ENCODE peak calls at places on chromosomes 5 and 9, in seven cellular contexts. E, F, O, U, G, P and K are unnamed samples. For H3K9me3 and H3K4me1, the result is how much of the 10 kb centered on the place peaks cover.

GRCh38 chr5:159412284-159413046 is 82.2 kb upstream of the IL12B start:
- DNase-seq in G (no peak), P (peak), E (no peak), U (no peak), O (peak), F (no peak), K (peak)

GRCh38 chr9:76379494-76379893 is 14.7 kb downstream of the RFK start:
- DNase-seq in P (no peak), G (no peak), O (no peak), E (peak), F (no peak), U (no peak), K (no peak)

GRCh38 chr5:134649163-134649916 is 755 bp downstream of the SEC24A start:
- DNase-seq in O (no peak), E (no peak), P (peak), G (peak), U (peak), F (no peak), K (peak)

GRCh38 chr5:14552017-14552416 is 29.6 kb upstream of the OTULINL start:
- DNase-seq in P (no peak), F (no peak), U (no peak), O (no peak), G (no peak), E (no peak), K (no peak)

GRCh38 chr9:122016309-122016708 is 76.8 kb downstream of the TTLL11 start:
- DNase-seq in E (no peak), P (no peak), F (no peak), U (no peak), O (no peak), G (no peak), K (no peak)

GRCh38 chr5:53601570-53601969 is 41.1 kb downstream of the NDUFS4 start:
- DNase-seq in F (no peak), O (no peak), E (peak), U (peak), P (no peak), G (no peak), K (no peak)

GRCh38 chr5:68533571-68534051 is 318.1 kb downstream of the PIK3R1 start:
- DNase-seq in E (no peak), F (no peak), U (no peak), O (no peak), P (no peak), G (no peak), K (no peak)

GRCh38 chr9:76302947-76303550 is 91.2 kb downstream of the RFK start:
- DNase-seq in G (no peak), O (no peak), P (peak), E (no peak), U (peak), F (no peak), K (peak)

GRCh38 chr5:135020111-135020895 is 13.7 kb downstream of the PITX1 start:
- DNase-seq in E (no peak), O (no peak), F (no peak), G (peak), U (no peak), P (no peak), K (no peak)

GRCh38 chr9:75616052-75616451 is 274.4 kb upstream of the PCSK5 start:
- DNase-seq in G (no peak), F (no peak), E (no peak), O (no peak), U (no peak), P (no peak), K (no peak)

GRCh38 chr9:76564300-76564699 is 105.3 kb downstream of the GCNT1 start:
- DNase-seq in P (no peak), G (no peak), U (peak), F (no peak), E (no peak), O (no peak), K (no peak)

GRCh38 chr9:135887021-135887507 is 20.3 kb downstream of the CAMSAP1 start:
- DNase-seq in G (no peak), P (no peak), F (peak), U (peak), E (no peak), O (no peak), K (peak)

GRCh38 chr9:126395439-126396212 is 69.0 kb downstream of the MVB12B start:
- DNase-seq in G (no peak), E (no peak), F (no peak), U (peak), P (no peak), O (no peak), K (peak)

GRCh38 chr9:91186311-91187101 is 175.2 kb downstream of the AUH start:
- DNase-seq in F (no peak), G (no peak), P (no peak), E (no peak), U (peak), O (no peak), K (no peak)

GRCh38 chr9:32644698-32645097 is 9.2 kb upstream of the TAF1L start:
- DNase-seq in U (peak), G (no peak), O (no peak), P (no peak), E (peak), F (no peak), K (peak)

GRCh38 chr5:69525490-69525889 is 32.9 kb downstream of the OCLN start:
- DNase-seq in U (no peak), P (no peak), G (no peak), E (peak), O (no peak), F (no peak), K (no peak)

GRCh38 chr9:134514503-134514902 is 127.1 kb upstream of the COL5A1 start:
- DNase-seq in U (no peak), F (no peak), O (no peak), E (no peak), P (no peak), G (no peak), K (no peak)

GRCh38 chr5:140108093-140109049 is 5.5 kb upstream of the PURA start:
- DNase-seq in O (peak), U (no peak), G (no peak), E (no peak), F (peak), P (peak), K (peak)

GRCh38 chr5:155512302-155512701 is 498.7 kb downstream of the KIF4B start:
- DNase-seq in P (no peak), O (no peak), G (no peak), E (no peak), F (no peak), U (no peak), K (no peak)

GRCh38 chr5:173032730-173033129 is 23.4 kb upstream of the CREBRF start:
- DNase-seq in U (no peak), O (no peak), F (no peak), P (no peak), E (no peak), G (no peak), K (no peak)

GRCh38 chr9:13570521-13570974 is 291.1 kb upstream of the MPDZ start:
- DNase-seq in O (no peak), F (no peak), E (no peak), P (no peak), G (no peak), U (no peak), K (no peak)

GRCh38 chr9:83708515-83709158 is 879 bp upstream of the UBQLN1 start:
- DNase-seq in U (peak), G (peak), E (peak), F (peak), O (peak), P (peak), K (peak)

GRCh38 chr5:157511656-157512644 is 51.9 kb downstream of the NIPAL4 start:
- DNase-seq in F (peak), P (no peak), O (no peak), U (peak), G (peak), E (peak), K (peak)

GRCh38 chr5:149227168-149227826 is 44.4 kb upstream of the AFAP1L1 start:
- DNase-seq in U (peak), P (no peak), G (no peak), F (no peak), E (peak), O (no peak), K (peak)

GRCh38 chr5:59586811-59587340 is 306.6 kb downstream of the PDE4D start:
- DNase-seq in E (no peak), U (no peak), O (no peak), F (no peak), G (no peak), P (no peak), K (no peak)

GRCh38 chr9:75071530-75072122 is 16.3 kb downstream of the NMRK1 start:
- DNase-seq in E (no peak), F (no peak), P (peak), O (peak), G (no peak), U (no peak), K (no peak)

GRCh38 chr5:72815580-72816296 is 723 bp upstream of the TNPO1 start:
- DNase-seq in P (no peak), E (no peak), O (no peak), F (no peak), G (no peak), U (no peak), K (no peak)

GRCh38 chr9:136774416-136775045 is 10.2 kb upstream of the LCN15 start:
- DNase-seq in P (no peak), U (no peak), E (no peak), F (no peak), G (no peak), O (no peak), K (no peak)

GRCh38 chr9:127854169-127854833 is at the start of gene ENG:
- DNase-seq in E (peak), G (peak), F (peak), P (no peak), O (no peak), U (peak), K (peak)

DNA sequence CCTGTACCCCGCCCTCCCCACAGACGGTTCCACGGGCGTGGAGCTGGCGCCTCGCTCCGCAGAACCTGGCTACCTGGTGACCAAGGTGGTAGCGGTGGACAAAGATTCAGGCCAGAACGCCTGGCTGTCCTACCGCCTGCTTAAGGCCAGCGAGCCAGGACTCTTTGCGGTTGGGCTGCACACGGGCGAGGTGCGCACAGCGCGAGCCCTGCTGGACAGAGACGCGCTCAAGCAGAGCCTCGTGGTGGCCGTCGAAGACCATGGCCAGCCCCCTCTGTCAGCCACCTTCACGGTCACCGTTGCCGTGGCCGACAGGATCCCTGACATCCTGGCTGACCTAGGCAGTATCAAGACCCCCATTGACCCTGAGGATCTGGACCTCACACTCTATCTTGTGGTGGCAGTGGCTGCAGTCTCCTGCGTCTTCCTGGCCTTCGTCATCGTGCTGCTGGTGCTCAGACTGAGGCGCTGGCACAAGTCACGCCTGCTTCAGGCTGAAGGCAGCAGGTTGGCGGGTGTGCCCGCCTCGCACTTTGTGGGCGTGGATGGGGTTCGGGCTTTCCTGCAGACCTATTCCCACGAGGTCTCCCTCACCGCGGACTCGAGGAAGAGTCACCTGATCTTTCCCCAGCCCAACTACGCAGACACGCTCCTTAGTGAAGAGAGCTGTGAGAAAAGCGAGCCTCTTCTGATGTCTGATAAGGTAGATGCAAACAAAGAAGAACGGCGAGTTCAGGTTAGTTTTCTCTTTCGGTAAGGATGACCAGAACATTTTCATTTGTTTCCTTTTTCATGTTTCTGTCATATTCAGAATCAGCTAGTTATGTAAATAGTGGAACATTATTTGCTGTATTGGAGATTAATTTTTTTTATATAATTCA is 2.3 kb downstream of the PCDHGA5 start:
- DNase-seq in P (no peak), F (no peak), U (no peak), O (no peak), G (no peak), E (no peak), K (no peak)
- H3K9me3 ChIP-seq in P (under half), F (under half), U (half or more), O (under half), G (under half), E (under half), K (half or more)

DNA sequence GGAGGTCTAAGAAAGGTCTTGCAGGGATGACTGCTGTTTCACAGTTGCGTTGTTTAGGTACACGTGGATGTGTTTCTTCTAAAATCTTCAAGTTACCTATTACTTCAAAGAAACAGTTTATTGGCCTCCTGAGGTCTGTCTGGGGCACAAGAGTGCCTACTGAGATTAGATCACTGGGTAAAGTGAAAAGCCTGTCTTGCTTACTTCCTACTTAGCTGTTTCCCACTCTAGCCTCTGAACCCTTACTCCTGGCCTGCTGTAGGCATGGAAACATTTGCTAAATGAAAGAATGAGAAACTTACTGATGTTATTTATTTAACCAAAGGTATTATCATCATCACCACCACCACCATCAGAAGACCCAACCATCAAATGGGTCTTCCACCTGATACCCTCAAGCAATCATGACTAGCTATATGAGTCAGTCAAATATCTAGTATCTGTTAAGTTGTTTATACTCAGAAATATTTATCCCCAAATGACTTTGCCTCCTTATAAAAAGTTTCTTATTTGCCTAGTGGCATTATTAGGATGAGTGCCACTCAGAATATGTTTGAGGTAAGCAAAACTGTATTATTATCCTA is 92.5 kb downstream of the ELAVL2 start:
- DNase-seq in O (no peak), G (no peak), E (no peak), P (no peak), U (no peak), F (no peak), K (no peak)
- H3K4me1 ChIP-seq in O (under half), G (under half), E (under half), P (under half), U (under half), F (under half), K (under half)

DNA sequence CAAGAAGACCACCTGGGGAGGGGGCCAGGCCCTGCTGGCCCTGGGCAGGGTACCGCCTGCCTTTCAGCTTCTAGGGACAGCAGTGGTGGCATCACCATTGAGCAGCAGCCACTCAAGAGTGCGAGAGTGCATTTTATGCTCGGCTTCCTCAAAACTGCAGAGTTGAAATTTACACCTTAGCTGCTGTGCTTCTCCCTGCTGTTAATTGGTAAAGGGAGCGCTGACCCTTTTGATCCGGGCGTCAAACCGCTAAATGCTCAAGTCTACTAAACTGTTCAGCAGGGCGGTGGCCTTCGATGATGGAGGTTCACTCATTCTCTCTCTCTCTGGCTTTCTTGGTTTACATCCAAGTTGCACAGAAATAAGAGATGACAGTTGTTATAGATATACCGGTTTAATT is 368.5 kb upstream of the IRX2 start:
- DNase-seq in F (no peak), O (no peak), G (no peak), P (no peak), E (no peak), U (no peak), K (no peak)
- H3K9me3 ChIP-seq in F (under half), O (under half), G (under half), P (under half), E (under half), U (under half), K (under half)

GRCh38 chr5:160621503-160621902 is 199.8 kb downstream of the PTTG1 start:
- DNase-seq in P (no peak), U (no peak), O (no peak), E (no peak), G (no peak), F (no peak), K (no peak)

GRCh38 chr5:160616712-160617497 is 195.2 kb downstream of the PTTG1 start:
- DNase-seq in F (no peak), O (no peak), E (no peak), U (no peak), G (no peak), P (no peak), K (no peak)

GRCh38 chr5:160614136-160614535 is 192.5 kb downstream of the PTTG1 start:
- DNase-seq in U (no peak), F (no peak), O (no peak), G (no peak), E (no peak), P (no peak), K (no peak)

GRCh38 chr5:160620401-160620800 is 198.7 kb downstream of the PTTG1 start:
- DNase-seq in F (no peak), G (no peak), E (no peak), P (no peak), U (no peak), O (no peak), K (no peak)

DNA sequence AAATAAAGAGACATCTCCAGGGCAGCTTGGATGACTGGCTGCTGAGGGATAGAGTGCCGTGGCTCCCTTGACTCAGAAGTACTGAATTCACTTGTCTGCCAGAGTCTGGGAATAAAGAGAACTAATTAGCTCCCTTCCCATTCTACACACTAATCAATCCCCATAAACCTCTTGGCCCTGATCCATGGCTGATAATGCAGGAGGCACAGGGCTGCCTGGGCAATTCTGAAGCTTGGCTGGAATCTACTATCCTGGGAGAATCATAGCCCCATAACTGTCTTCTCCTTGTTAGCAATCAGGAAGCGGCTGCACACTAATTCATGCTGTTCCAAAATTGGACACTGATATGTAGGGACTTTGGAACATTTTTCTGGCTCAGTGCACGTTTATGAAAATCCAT is 197.7 kb downstream of the PTTG1 start:
- DNase-seq in U (no peak), P (no peak), G (no peak), E (no peak), F (no peak), O (no peak), K (no peak)
- H3K4me1 ChIP-seq in U (under half), P (under half), G (under half), E (under half), F (under half), O (under half), K (under half)

DNA sequence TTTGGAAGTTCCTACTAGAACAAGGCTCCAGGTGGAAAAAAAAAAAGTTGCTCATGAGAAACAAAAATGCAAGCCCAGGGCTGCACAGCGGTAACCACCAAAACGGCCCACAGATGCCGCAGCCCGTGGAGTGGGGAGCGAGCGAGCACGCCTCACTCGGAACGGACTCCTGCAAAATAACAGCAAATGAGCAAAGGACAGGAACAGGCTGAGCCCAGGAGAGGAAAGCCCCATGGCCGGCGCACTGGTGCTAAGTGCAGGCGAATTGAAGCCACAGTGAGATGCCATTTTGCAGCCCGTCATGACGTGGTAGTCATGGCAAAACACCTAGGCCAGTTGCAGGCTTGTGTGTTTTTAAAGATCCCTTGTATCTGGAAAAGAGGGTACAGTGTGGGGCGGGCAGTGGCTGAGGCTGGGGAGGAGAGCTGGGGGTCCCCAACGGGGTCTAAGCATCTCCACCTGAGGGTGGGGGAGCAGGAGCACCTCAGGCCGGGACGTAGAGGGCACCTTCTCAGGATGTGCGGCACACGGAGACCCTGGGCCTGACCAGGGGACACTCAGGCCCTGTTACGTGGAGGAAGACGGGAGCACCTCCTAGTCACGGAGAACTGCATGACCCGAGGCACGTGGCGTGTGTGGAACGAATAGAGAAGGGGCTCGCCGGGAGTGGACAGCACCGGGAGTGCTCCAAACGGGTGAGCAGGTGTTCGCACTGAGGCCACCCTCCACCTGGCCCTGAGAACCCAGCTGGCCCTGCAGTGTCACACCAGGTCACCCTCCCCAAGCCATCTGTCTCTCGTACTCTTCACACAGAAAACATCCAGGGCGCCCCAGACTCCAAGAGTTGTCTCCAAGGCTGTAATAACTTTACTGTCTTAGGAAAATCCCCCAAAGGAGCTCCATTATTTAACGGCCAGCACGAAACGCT is 10.7 kb downstream of the GRM6 start:
- DNase-seq in U (no peak), F (no peak), O (no peak), G (no peak), P (no peak), E (no peak), K (no peak)
- H3K9me3 ChIP-seq in U (half or more), F (half or more), O (under half), G (under half), P (under half), E (under half), K (under half)

GRCh38 chr9:131233989-131234388 is 42.3 kb downstream of the FAM78A start:
- DNase-seq in E (no peak), U (no peak), O (no peak), P (no peak), F (no peak), G (no peak), K (no peak)
- H3K4me1 ChIP-seq in E (under half), U (under half), O (under half), P (under half), F (half or more), G (under half), K (under half)

GRCh38 chr9:102403514-102403913 is 591.6 kb upstream of the CYLC2 start:
- DNase-seq in E (no peak), F (no peak), O (no peak), P (no peak), U (no peak), G (no peak), K (no peak)

DNA sequence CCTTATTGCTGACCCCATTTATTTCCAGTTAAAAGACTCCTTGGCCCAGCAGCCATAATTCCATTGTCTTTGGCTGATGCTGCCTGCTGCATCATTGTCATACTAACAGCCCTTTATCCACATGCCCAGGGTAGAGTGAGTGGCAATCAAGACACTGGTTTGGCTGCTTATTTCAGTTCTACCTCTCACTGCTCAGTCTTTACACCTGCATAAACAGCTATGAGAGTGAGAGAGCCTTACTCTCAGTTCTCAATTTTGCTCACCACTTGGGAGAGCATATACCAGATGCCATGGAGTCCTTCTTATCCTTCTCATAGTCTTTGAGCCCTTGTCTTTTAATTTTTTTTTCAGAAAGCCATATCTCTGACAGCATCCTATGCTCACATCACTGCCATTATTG is 596.9 kb upstream of the CYLC2 start:
- DNase-seq in E (no peak), P (no peak), U (no peak), F (no peak), G (no peak), O (no peak), K (no peak)
- H3K9me3 ChIP-seq in E (under half), P (under half), U (under half), F (under half), G (under half), O (under half), K (under half)